ENCODE peak calls at places on chromosomes 3 and 15, in four cellular contexts. K is right lobe of liver, T is pancreas, H is left lung. I is an unnamed sample.

GRCh38 chr3:105367406-105368213 is 901 bp downstream of the ALCAM start:
- DNase-seq in K (peak; percentile 87), T (peak; percentile 44), H (peak; percentile 84), I (peak; percentile 77)

GRCh38 chr15:74123685-74124084 is 6.7 kb upstream of the ISLR2 start:
- DNase-seq in K (no peak), T (no peak), H (no peak), I (no peak)

GRCh38 chr3:9201895-9202294 is 47.6 kb downstream of the SRGAP3 start:
- DNase-seq in K (no peak), T (no peak), H (no peak), I (no peak)

GRCh38 chr3:46921871-46922271 is 44.4 kb downstream of the PTH1R start:
- DNase-seq in K (no peak), T (no peak), H (peak; percentile 27), I (no peak)

GRCh38 chr3:185959609-185960517 is 22.0 kb upstream of the TRA2B start:
- DNase-seq in K (no peak), T (no peak), H (no peak), I (no peak)

GRCh38 chr3:54758461-54758860 is 169.4 kb downstream of the LRTM1 start:
- DNase-seq in K (no peak), T (no peak), H (no peak), I (no peak)

GRCh38 chr3:53525765-53526761 is 31.7 kb downstream of the CACNA1D start:
- DNase-seq in K (no peak), T (no peak), H (no peak), I (no peak)

GRCh38 chr3:59772416-59773408 is 722.9 kb upstream of the CFAP20DC start:
- DNase-seq in K (no peak), T (no peak), H (no peak), I (no peak)

GRCh38 chr15:29276366-29276765 is 6.7 kb upstream of the NSMCE3 start:
- DNase-seq in K (no peak), T (no peak), H (no peak), I (no peak)

GRCh38 chr15:31359722-31360111 is 33.1 kb downstream of the KLF13 start:
- DNase-seq in K (no peak), T (no peak), H (no peak), I (no peak)

GRCh38 chr3:52299247-52299657 is 11.6 kb downstream of the GLYCTK start:
- DNase-seq in K (no peak), T (no peak), H (no peak), I (no peak)

GRCh38 chr3:11096266-11097135 is 57.8 kb upstream of the HRH1 start:
- DNase-seq in K (no peak), T (peak; percentile 25), H (peak; percentile 85), I (peak; percentile 47)

GRCh38 chr3:70889162-70890045 is 577.0 kb upstream of the MDFIC2 start:
- DNase-seq in K (no peak), T (peak; percentile 28), H (no peak), I (no peak)

GRCh38 chr3:30617069-30617468 is 10.7 kb downstream of the TGFBR2 start:
- DNase-seq in K (no peak), T (no peak), H (no peak), I (no peak)

GRCh38 chr15:87219650-87220615 is 1036.6 kb downstream of the NTRK3 start:
- DNase-seq in K (no peak), T (no peak), H (no peak), I (no peak)

GRCh38 chr3:38493019-38493418 is 3.1 kb upstream of the EXOG start:
- DNase-seq in K (no peak), T (no peak), H (no peak), I (no peak)

GRCh38 chr15:80434926-80435720 is 30.9 kb downstream of the ARNT2 start:
- DNase-seq in K (no peak), T (no peak), H (no peak), I (no peak)

GRCh38 chr3:178353292-178353814 is 182.9 kb upstream of the KCNMB2 start:
- DNase-seq in K (no peak), T (no peak), H (no peak), I (no peak)

GRCh38 chr3:154209499-154209898 is 88.3 kb downstream of the ARHGEF26 start:
- DNase-seq in K (no peak), T (no peak), H (no peak), I (no peak)

GRCh38 chr3:39260957-39261356 is 18.9 kb downstream of the CX3CR1 start:
- DNase-seq in K (no peak), T (no peak), H (peak; percentile 88), I (peak; percentile 41)

GRCh38 chr3:193962986-193963683 is 172.8 kb upstream of the HES1 start:
- DNase-seq in K (no peak), T (no peak), H (no peak), I (no peak)

GRCh38 chr3:100089802-100090668 is 24.3 kb downstream of the FILIP1L start:
- DNase-seq in K (no peak), T (no peak), H (no peak), I (peak; percentile 28)
- TF ChIP-seq CTCF in K (no peak), T (no peak), H (peak; percentile 42), I (peak; percentile 20)

GRCh38 chr3:110727056-110727455 is 344.6 kb upstream of the NECTIN3 start:
- DNase-seq in K (no peak), T (no peak), H (no peak), I (no peak)
- TF ChIP-seq CTCF in K (no peak), T (no peak), H (no peak), I (no peak)

DNA sequence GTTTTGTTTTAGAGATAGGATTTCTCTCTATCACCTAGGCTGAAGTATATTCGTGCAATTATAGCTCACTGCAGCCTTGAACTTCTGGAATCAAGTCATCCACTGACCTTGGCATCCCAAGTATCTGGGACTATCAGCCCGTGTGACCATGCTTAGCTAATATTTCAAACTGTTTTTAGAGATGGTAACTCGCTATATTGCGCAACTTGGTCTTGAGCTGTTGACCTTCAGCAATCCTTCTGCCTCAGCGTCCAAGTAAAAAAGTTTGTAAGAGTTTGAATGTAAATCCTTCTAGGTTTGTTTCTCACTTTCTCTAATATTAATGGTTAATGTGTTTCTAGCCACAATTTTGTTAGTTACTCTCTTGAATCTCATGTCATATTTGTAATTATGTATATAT is 1243.5 kb upstream of the CADM2 start:
- DNase-seq in K (no peak), T (no peak), H (no peak), I (no peak)
- TF ChIP-seq CTCF in K (no peak), T (no peak), H (no peak), I (no peak)

GRCh38 chr3:155327430-155327829 is 33.9 kb upstream of the STRIT1 start:
- DNase-seq in K (no peak), T (no peak), H (no peak), I (no peak)

GRCh38 chr3:155326901-155327300 is 33.4 kb upstream of the STRIT1 start:
- DNase-seq in K (no peak), T (no peak), H (no peak), I (no peak)

GRCh38 chr3:155326249-155326648 is 32.8 kb upstream of the STRIT1 start:
- DNase-seq in K (no peak), T (no peak), H (no peak), I (no peak)

GRCh38 chr3:155323063-155323666 is 29.7 kb upstream of the STRIT1 start:
- DNase-seq in K (no peak), T (peak; percentile 49), H (no peak), I (peak; percentile 55)

GRCh38 chr3:155325263-155325835 is 31.9 kb upstream of the STRIT1 start:
- DNase-seq in K (no peak), T (peak; percentile 20), H (no peak), I (no peak)
- TF ChIP-seq CTCF in K (no peak), T (no peak), H (no peak), I (no peak)

GRCh38 chr3:109553573-109554371 is 216.4 kb upstream of the DPPA4 start:
- DNase-seq in K (no peak), T (no peak), H (no peak), I (no peak)
- TF ChIP-seq CTCF in K (no peak), T (no peak), H (no peak), I (no peak)

GRCh38 chr3:133383175-133383574 is 16.7 kb upstream of the BFSP2 start:
- DNase-seq in K (no peak), T (peak; percentile 67), H (peak; percentile 56), I (no peak)
- TF ChIP-seq CTCF in K (no peak), T (no peak), H (no peak), I (no peak)

DNA sequence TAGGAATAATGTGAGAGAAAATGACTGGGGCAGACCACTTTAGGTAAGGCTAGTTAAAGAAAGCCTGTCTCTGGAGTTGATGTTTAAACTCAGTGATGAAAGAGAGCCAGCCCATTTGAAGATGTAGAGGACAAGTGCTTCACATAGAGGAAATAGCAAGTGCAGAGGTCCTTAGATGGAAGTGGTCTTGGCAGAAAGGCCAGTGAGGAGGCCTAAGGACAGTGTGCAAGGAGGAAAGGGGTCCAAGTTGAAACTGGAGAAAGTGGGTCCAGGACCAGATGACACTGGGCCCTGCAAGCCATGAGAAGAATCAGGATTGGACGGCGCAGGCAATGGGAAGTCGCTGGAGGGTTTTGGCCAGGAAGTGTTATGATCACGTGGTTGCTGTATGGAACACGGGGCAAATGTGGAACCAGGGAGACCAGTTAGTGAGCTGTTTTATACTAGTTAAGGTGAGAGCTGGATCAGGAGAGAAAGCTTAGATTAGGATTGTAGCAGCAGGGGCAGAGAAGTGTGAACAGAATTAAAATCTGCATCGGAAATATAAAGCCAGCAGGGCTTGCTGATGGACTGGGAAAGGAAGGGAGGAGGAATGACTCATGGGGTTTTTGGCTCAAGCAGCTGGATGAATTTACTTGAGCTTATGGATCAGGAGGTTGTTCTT is 48.0 kb upstream of the SCAANT1 start:
- DNase-seq in K (no peak), T (peak; percentile 46), H (no peak), I (no peak)
- TF ChIP-seq CTCF in K (no peak), T (no peak), H (no peak), I (no peak)

GRCh38 chr3:132032959-132033358 is 1.9 kb downstream of the CPNE4 start:
- DNase-seq in K (no peak), T (no peak), H (no peak), I (no peak)

GRCh38 chr3:132034097-132034485 is 723 bp downstream of the CPNE4 start:
- DNase-seq in K (no peak), T (no peak), H (no peak), I (no peak)

GRCh38 chr3:132033471-132033870 is 1.3 kb downstream of the CPNE4 start:
- DNase-seq in K (no peak), T (no peak), H (no peak), I (no peak)

GRCh38 chr3:132038198-132038825 is 3.5 kb upstream of the CPNE4 start:
- DNase-seq in K (no peak), T (no peak), H (no peak), I (peak; percentile 38)

GRCh38 chr3:132034486-132035464 is at the start of gene CPNE4:
- DNase-seq in K (peak; percentile 62), T (peak; percentile 87), H (peak; percentile 72), I (peak; percentile 82)
- TF ChIP-seq CTCF in K (peak; percentile 64), T (peak; percentile 76), H (peak; percentile 54), I (peak; percentile 46)

GRCh38 chr15:50251638-50252182 is 13.8 kb downstream of the HDC start:
- DNase-seq in K (no peak), T (no peak), H (no peak), I (no peak)
- TF ChIP-seq CTCF in K (no peak), T (no peak), H (no peak), I (no peak)

GRCh38 chr3:143795849-143796248 is 52.4 kb downstream of the SLC9A9 start:
- DNase-seq in K (no peak), T (no peak), H (peak; percentile 51), I (no peak)
- TF ChIP-seq CTCF in K (no peak), T (no peak), H (no peak), I (no peak)

I was measured in GM20000.